ENCODE peak calls at places on chromosomes 2 and 18, in six cellular contexts. O, Y, C, A, P and V are unnamed samples.

GRCh38 chr2:200976710-200977109 is 13.2 kb upstream of the ORC2 start:
- DNase-seq in O (no peak), Y (no peak), C (no peak), A (no peak), P (no peak), V (no peak)

GRCh38 chr2:217795706-217796465 is 206.9 kb downstream of the TNS1 start:
- DNase-seq in O (no peak), Y (no peak), C (no peak), A (no peak), P (no peak), V (no peak)

GRCh38 chr2:173355132-173355865 is 627 bp downstream of the CDCA7 start:
- DNase-seq in O (peak; percentile 11), Y (peak; percentile 19), C (no peak), A (peak; percentile 27), P (peak; percentile 63), V (peak; percentile 52)

GRCh38 chr18:62210138-62210537 is 23.1 kb downstream of the RELCH start:
- DNase-seq in O (no peak), Y (no peak), C (no peak), A (no peak), P (no peak), V (no peak)

GRCh38 chr2:227404575-227404974 is 16.8 kb upstream of the SCYGR1 start:
- DNase-seq in O (no peak), Y (no peak), C (no peak), A (no peak), P (no peak), V (no peak)

GRCh38 chr2:41445865-41446264 is 602.0 kb upstream of the PKDCC start:
- DNase-seq in O (no peak), Y (no peak), C (no peak), A (no peak), P (no peak), V (no peak)

GRCh38 chr2:44796771-44797170 is 144.7 kb upstream of the SIX3 start:
- DNase-seq in O (no peak), Y (no peak), C (no peak), A (no peak), P (no peak), V (no peak)

GRCh38 chr2:84231474-84231873 is 227.6 kb downstream of the SUCLG1 start:
- DNase-seq in O (no peak), Y (no peak), C (no peak), A (no peak), P (no peak), V (no peak)

GRCh38 chr2:96163768-96164429 is 18.7 kb upstream of the DUSP2 start:
- DNase-seq in O (no peak), Y (peak; percentile 81), C (no peak), A (no peak), P (no peak), V (peak; percentile 84)

GRCh38 chr18:22021701-22022100 is 147.7 kb upstream of the GATA6 start:
- DNase-seq in O (no peak), Y (no peak), C (no peak), A (peak; percentile 76), P (no peak), V (no peak)

GRCh38 chr18:33116376-33116775 is 324.1 kb downstream of the CCDC178 start:
- DNase-seq in O (no peak), Y (no peak), C (peak; percentile 83), A (peak; percentile 38), P (no peak), V (no peak)